ENCODE peak calls at places on chromosomes 3 and 15, in four cellular contexts. B is H54, R is NCI-H748 treated with DMSO at 0.1 percent for 48 hours, K is HFFc6. H is an unnamed sample.
A peak's percentile ranks its signal among the peaks of the same experiment; 100 is the strongest.

GRCh38 chr3:42262525-42262924 is 3.5 kb downstream of the CCK start:
- DNase-seq in B (peak; percentile 54), R (no peak), K (peak; percentile 96), H (no peak)

GRCh38 chr15:80991446-80991845 is 1.8 kb upstream of the MESD start:
- DNase-seq in B (no peak), R (no peak), K (no peak), H (no peak)

GRCh38 chr15:71116366-71116765 is 1.1 kb downstream of the THSD4 start:
- DNase-seq in B (no peak), R (no peak), K (no peak), H (no peak)

GRCh38 chr3:145639880-145640279 is 521.1 kb downstream of the PLOD2 start:
- DNase-seq in B (no peak), R (no peak), K (no peak), H (no peak)

GRCh38 chr3:73709712-73710111 is 85.0 kb upstream of the PDZRN3 start:
- DNase-seq in B (no peak), R (no peak), K (no peak), H (no peak)

GRCh38 chr3:179196098-179196497 is 47.9 kb downstream of the PIK3CA start:
- DNase-seq in B (peak; percentile 26), R (no peak), K (peak; percentile 59), H (peak; percentile 40)

GRCh38 chr15:73991260-73991659 is 835 bp downstream of the STOML1 start:
- DNase-seq in B (no peak), R (no peak), K (no peak), H (no peak)

GRCh38 chr3:112860898-112861297 is 14.2 kb upstream of the CD200R1L start:
- DNase-seq in B (no peak), R (no peak), K (no peak), H (no peak)

GRCh38 chr3:143881102-143881501 is 32.8 kb upstream of the SLC9A9 start:
- DNase-seq in B (no peak), R (no peak), K (no peak), H (no peak)

GRCh38 chr15:85412956-85413854 is 32.8 kb downstream of the AKAP13 start:
- DNase-seq in B (peak; percentile 54), R (peak; percentile 19), K (peak; percentile 78), H (no peak)

GRCh38 chr3:185216587-185216918 is 37.3 kb downstream of the EHHADH start:
- DNase-seq in B (no peak), R (no peak), K (no peak), H (no peak)

GRCh38 chr3:41418961-41419691 is 219.8 kb downstream of the CTNNB1 start:
- DNase-seq in B (peak; percentile 63), R (no peak), K (peak; percentile 51), H (no peak)

GRCh38 chr3:100042577-100042981 is 71.7 kb downstream of the FILIP1L start:
- DNase-seq in B (no peak), R (no peak), K (peak; percentile 65), H (no peak)

GRCh38 chr3:23913873-23914743 is 2.7 kb downstream of the NKIRAS1 start:
- DNase-seq in B (no peak), R (no peak), K (no peak), H (no peak)

GRCh38 chr15:35379972-35380371 is 166.0 kb downstream of the DPH6 start:
- DNase-seq in B (no peak), R (no peak), K (no peak), H (no peak)

H was measured in COR-L47.